ENCODE peak calls at places on chromosomes 2 and 18, in six cellular contexts. One of them, this sample, is unnamed.

GRCh38 chr2:158134055-158134454 is 32.4 kb downstream of the UPP2 start:
- DNase-seq in activated B cell treated with CpG ODN at 0.5 μM for 24 hours: no peak
- DNase-seq in stimulated activated naive CD8-positive, alpha-beta T cell treated with anti-CD3 and anti-CD28 coated beads, Interleukin-15, Interleukin-2, amounts not matched to agents 100 U/mL and 50 U/mL, for 24 hours: no peak
- DNase-seq in NCI-H2081: no peak
- DNase-seq in dorsolateral prefrontal cortex: no peak
- DNase-seq in HFF-Myc: no peak
- DNase-seq in this sample: no peak

GRCh38 chr2:3805120-3805519 is 101.7 kb downstream of the DCDC2C start:
- DNase-seq in dorsolateral prefrontal cortex: no peak
- DNase-seq in stimulated activated naive CD8-positive, alpha-beta T cell treated with anti-CD3 and anti-CD28 coated beads, Interleukin-15, Interleukin-2, amounts not matched to agents 100 U/mL and 50 U/mL, for 24 hours: no peak
- DNase-seq in HFF-Myc: no peak
- DNase-seq in NCI-H2081: no peak
- DNase-seq in activated B cell treated with CpG ODN at 0.5 μM for 24 hours: no peak
- DNase-seq in this sample: peak

GRCh38 chr2:169361706-169362345 is 508 bp downstream of the LRP2 start:
- DNase-seq in dorsolateral prefrontal cortex: peak
- DNase-seq in stimulated activated naive CD8-positive, alpha-beta T cell treated with anti-CD3 and anti-CD28 coated beads, Interleukin-15, Interleukin-2, amounts not matched to agents 100 U/mL and 50 U/mL, for 24 hours: peak
- DNase-seq in HFF-Myc: no peak
- DNase-seq in NCI-H2081: no peak
- DNase-seq in activated B cell treated with CpG ODN at 0.5 μM for 24 hours: peak
- DNase-seq in this sample: peak

GRCh38 chr2:88350641-88351601 is 101.6 kb downstream of the FOXI3 start:
- DNase-seq in activated B cell treated with CpG ODN at 0.5 μM for 24 hours: peak
- DNase-seq in dorsolateral prefrontal cortex: peak
- DNase-seq in stimulated activated naive CD8-positive, alpha-beta T cell treated with anti-CD3 and anti-CD28 coated beads, Interleukin-15, Interleukin-2, amounts not matched to agents 100 U/mL and 50 U/mL, for 24 hours: peak
- DNase-seq in HFF-Myc: peak
- DNase-seq in NCI-H2081: peak
- DNase-seq in this sample: peak

GRCh38 chr2:66362651-66363050 is 72.3 kb upstream of the MEIS1 start:
- DNase-seq in NCI-H2081: no peak
- DNase-seq in HFF-Myc: no peak
- DNase-seq in activated B cell treated with CpG ODN at 0.5 μM for 24 hours: no peak
- DNase-seq in dorsolateral prefrontal cortex: no peak
- DNase-seq in stimulated activated naive CD8-positive, alpha-beta T cell treated with anti-CD3 and anti-CD28 coated beads, Interleukin-15, Interleukin-2, amounts not matched to agents 100 U/mL and 50 U/mL, for 24 hours: no peak
- DNase-seq in this sample: no peak

GRCh38 chr2:176852667-176853066 is 359.9 kb upstream of the HNRNPA3 start:
- DNase-seq in HFF-Myc: no peak
- DNase-seq in activated B cell treated with CpG ODN at 0.5 μM for 24 hours: no peak
- DNase-seq in dorsolateral prefrontal cortex: no peak
- DNase-seq in NCI-H2081: peak
- DNase-seq in stimulated activated naive CD8-positive, alpha-beta T cell treated with anti-CD3 and anti-CD28 coated beads, Interleukin-15, Interleukin-2, amounts not matched to agents 100 U/mL and 50 U/mL, for 24 hours: peak
- DNase-seq in this sample: no peak

GRCh38 chr2:189657867-189658266 is 3.4 kb upstream of the ASNSD1 start:
- DNase-seq in NCI-H2081: no peak
- DNase-seq in stimulated activated naive CD8-positive, alpha-beta T cell treated with anti-CD3 and anti-CD28 coated beads, Interleukin-15, Interleukin-2, amounts not matched to agents 100 U/mL and 50 U/mL, for 24 hours: peak
- DNase-seq in dorsolateral prefrontal cortex: no peak
- DNase-seq in HFF-Myc: no peak
- DNase-seq in activated B cell treated with CpG ODN at 0.5 μM for 24 hours: no peak
- DNase-seq in this sample: no peak

GRCh38 chr2:105391058-105391627 is 7.7 kb downstream of the FHL2 start:
- DNase-seq in NCI-H2081: no peak
- DNase-seq in stimulated activated naive CD8-positive, alpha-beta T cell treated with anti-CD3 and anti-CD28 coated beads, Interleukin-15, Interleukin-2, amounts not matched to agents 100 U/mL and 50 U/mL, for 24 hours: no peak
- DNase-seq in activated B cell treated with CpG ODN at 0.5 μM for 24 hours: no peak
- DNase-seq in HFF-Myc: no peak
- DNase-seq in dorsolateral prefrontal cortex: no peak
- DNase-seq in this sample: no peak

GRCh38 chr2:97656905-97657587 is 6.8 kb downstream of the ACTR1B start:
- DNase-seq in NCI-H2081: no peak
- DNase-seq in HFF-Myc: no peak
- DNase-seq in dorsolateral prefrontal cortex: no peak
- DNase-seq in activated B cell treated with CpG ODN at 0.5 μM for 24 hours: no peak
- DNase-seq in stimulated activated naive CD8-positive, alpha-beta T cell treated with anti-CD3 and anti-CD28 coated beads, Interleukin-15, Interleukin-2, amounts not matched to agents 100 U/mL and 50 U/mL, for 24 hours: no peak
- DNase-seq in this sample: no peak

GRCh38 chr18:67467188-67467587 is 49.3 kb downstream of the DSEL start:
- DNase-seq in NCI-H2081: peak
- DNase-seq in dorsolateral prefrontal cortex: no peak
- DNase-seq in activated B cell treated with CpG ODN at 0.5 μM for 24 hours: no peak
- DNase-seq in stimulated activated naive CD8-positive, alpha-beta T cell treated with anti-CD3 and anti-CD28 coated beads, Interleukin-15, Interleukin-2, amounts not matched to agents 100 U/mL and 50 U/mL, for 24 hours: no peak
- DNase-seq in HFF-Myc: no peak
- DNase-seq in this sample: no peak

GRCh38 chr2:28753043-28753683 is 1.5 kb downstream of the PPP1CB start:
- DNase-seq in activated B cell treated with CpG ODN at 0.5 μM for 24 hours: no peak
- DNase-seq in stimulated activated naive CD8-positive, alpha-beta T cell treated with anti-CD3 and anti-CD28 coated beads, Interleukin-15, Interleukin-2, amounts not matched to agents 100 U/mL and 50 U/mL, for 24 hours: peak
- DNase-seq in dorsolateral prefrontal cortex: peak
- DNase-seq in NCI-H2081: peak
- DNase-seq in HFF-Myc: peak
- DNase-seq in this sample: peak

GRCh38 chr2:159106105-159106504 is 137.7 kb downstream of the TANC1 start:
- DNase-seq in dorsolateral prefrontal cortex: no peak
- DNase-seq in HFF-Myc: no peak
- DNase-seq in activated B cell treated with CpG ODN at 0.5 μM for 24 hours: no peak
- DNase-seq in stimulated activated naive CD8-positive, alpha-beta T cell treated with anti-CD3 and anti-CD28 coated beads, Interleukin-15, Interleukin-2, amounts not matched to agents 100 U/mL and 50 U/mL, for 24 hours: no peak
- DNase-seq in NCI-H2081: no peak
- DNase-seq in this sample: no peak

GRCh38 chr2:42829556-42830510 is 37.5 kb upstream of the HAAO start:
- DNase-seq in stimulated activated naive CD8-positive, alpha-beta T cell treated with anti-CD3 and anti-CD28 coated beads, Interleukin-15, Interleukin-2, amounts not matched to agents 100 U/mL and 50 U/mL, for 24 hours: no peak
- DNase-seq in dorsolateral prefrontal cortex: no peak
- DNase-seq in NCI-H2081: no peak
- DNase-seq in HFF-Myc: no peak
- DNase-seq in activated B cell treated with CpG ODN at 0.5 μM for 24 hours: no peak
- DNase-seq in this sample: peak

GRCh38 chr2:66264354-66264753 is 170.6 kb upstream of the MEIS1 start:
- DNase-seq in NCI-H2081: no peak
- DNase-seq in activated B cell treated with CpG ODN at 0.5 μM for 24 hours: no peak
- DNase-seq in stimulated activated naive CD8-positive, alpha-beta T cell treated with anti-CD3 and anti-CD28 coated beads, Interleukin-15, Interleukin-2, amounts not matched to agents 100 U/mL and 50 U/mL, for 24 hours: no peak
- DNase-seq in HFF-Myc: no peak
- DNase-seq in dorsolateral prefrontal cortex: no peak
- DNase-seq in this sample: no peak

GRCh38 chr2:101473911-101474751 is 781 bp downstream of the RFX8 start:
- DNase-seq in NCI-H2081: no peak
- DNase-seq in stimulated activated naive CD8-positive, alpha-beta T cell treated with anti-CD3 and anti-CD28 coated beads, Interleukin-15, Interleukin-2, amounts not matched to agents 100 U/mL and 50 U/mL, for 24 hours: peak
- DNase-seq in dorsolateral prefrontal cortex: peak
- DNase-seq in HFF-Myc: no peak
- DNase-seq in activated B cell treated with CpG ODN at 0.5 μM for 24 hours: peak
- DNase-seq in this sample: no peak

GRCh38 chr2:216774620-216775019 is 79.3 kb upstream of the IGFBP5 start:
- DNase-seq in dorsolateral prefrontal cortex: no peak
- DNase-seq in NCI-H2081: no peak
- DNase-seq in HFF-Myc: no peak
- DNase-seq in activated B cell treated with CpG ODN at 0.5 μM for 24 hours: no peak
- DNase-seq in stimulated activated naive CD8-positive, alpha-beta T cell treated with anti-CD3 and anti-CD28 coated beads, Interleukin-15, Interleukin-2, amounts not matched to agents 100 U/mL and 50 U/mL, for 24 hours: no peak
- DNase-seq in this sample: no peak

GRCh38 chr2:101387151-101387807 is at the start of gene CREG2:
- DNase-seq in NCI-H2081: peak
- DNase-seq in stimulated activated naive CD8-positive, alpha-beta T cell treated with anti-CD3 and anti-CD28 coated beads, Interleukin-15, Interleukin-2, amounts not matched to agents 100 U/mL and 50 U/mL, for 24 hours: peak
- DNase-seq in HFF-Myc: no peak
- DNase-seq in activated B cell treated with CpG ODN at 0.5 μM for 24 hours: peak
- DNase-seq in dorsolateral prefrontal cortex: peak
- DNase-seq in this sample: peak

GRCh38 chr2:134235771-134236170 is 18.1 kb upstream of the MGAT5 start:
- DNase-seq in dorsolateral prefrontal cortex: no peak
- DNase-seq in HFF-Myc: no peak
- DNase-seq in NCI-H2081: no peak
- DNase-seq in stimulated activated naive CD8-positive, alpha-beta T cell treated with anti-CD3 and anti-CD28 coated beads, Interleukin-15, Interleukin-2, amounts not matched to agents 100 U/mL and 50 U/mL, for 24 hours: no peak
- DNase-seq in activated B cell treated with CpG ODN at 0.5 μM for 24 hours: no peak
- DNase-seq in this sample: no peak

GRCh38 chr2:102358496-102358895 is 2.9 kb downstream of the IL18R1 start:
- DNase-seq in HFF-Myc: no peak
- DNase-seq in stimulated activated naive CD8-positive, alpha-beta T cell treated with anti-CD3 and anti-CD28 coated beads, Interleukin-15, Interleukin-2, amounts not matched to agents 100 U/mL and 50 U/mL, for 24 hours: no peak
- DNase-seq in activated B cell treated with CpG ODN at 0.5 μM for 24 hours: no peak
- DNase-seq in NCI-H2081: no peak
- DNase-seq in dorsolateral prefrontal cortex: no peak
- DNase-seq in this sample: no peak

GRCh38 chr18:77119851-77120491 is 12.6 kb downstream of the MBP start:
- DNase-seq in NCI-H2081: no peak
- DNase-seq in dorsolateral prefrontal cortex: no peak
- DNase-seq in HFF-Myc: no peak
- DNase-seq in stimulated activated naive CD8-positive, alpha-beta T cell treated with anti-CD3 and anti-CD28 coated beads, Interleukin-15, Interleukin-2, amounts not matched to agents 100 U/mL and 50 U/mL, for 24 hours: no peak
- DNase-seq in activated B cell treated with CpG ODN at 0.5 μM for 24 hours: no peak
- DNase-seq in this sample: peak

GRCh38 chr2:241941691-241942301 is 72.3 kb downstream of the RTP5 start:
- DNase-seq in activated B cell treated with CpG ODN at 0.5 μM for 24 hours: no peak
- DNase-seq in stimulated activated naive CD8-positive, alpha-beta T cell treated with anti-CD3 and anti-CD28 coated beads, Interleukin-15, Interleukin-2, amounts not matched to agents 100 U/mL and 50 U/mL, for 24 hours: no peak
- DNase-seq in HFF-Myc: no peak
- DNase-seq in NCI-H2081: no peak
- DNase-seq in dorsolateral prefrontal cortex: no peak
- DNase-seq in this sample: peak

GRCh38 chr2:16525265-16525887 is 140.3 kb downstream of the CYRIA start:
- DNase-seq in activated B cell treated with CpG ODN at 0.5 μM for 24 hours: no peak
- DNase-seq in HFF-Myc: no peak
- DNase-seq in dorsolateral prefrontal cortex: no peak
- DNase-seq in stimulated activated naive CD8-positive, alpha-beta T cell treated with anti-CD3 and anti-CD28 coated beads, Interleukin-15, Interleukin-2, amounts not matched to agents 100 U/mL and 50 U/mL, for 24 hours: peak
- DNase-seq in NCI-H2081: no peak
- DNase-seq in this sample: no peak

GRCh38 chr2:226756131-226756530 is 43.5 kb downstream of the IRS1 start:
- DNase-seq in stimulated activated naive CD8-positive, alpha-beta T cell treated with anti-CD3 and anti-CD28 coated beads, Interleukin-15, Interleukin-2, amounts not matched to agents 100 U/mL and 50 U/mL, for 24 hours: no peak
- DNase-seq in HFF-Myc: no peak
- DNase-seq in dorsolateral prefrontal cortex: no peak
- DNase-seq in NCI-H2081: no peak
- DNase-seq in activated B cell treated with CpG ODN at 0.5 μM for 24 hours: no peak
- DNase-seq in this sample: no peak

GRCh38 chr2:25623361-25623760 is 50.0 kb downstream of the DTNB start:
- DNase-seq in activated B cell treated with CpG ODN at 0.5 μM for 24 hours: no peak
- DNase-seq in dorsolateral prefrontal cortex: no peak
- DNase-seq in NCI-H2081: no peak
- DNase-seq in stimulated activated naive CD8-positive, alpha-beta T cell treated with anti-CD3 and anti-CD28 coated beads, Interleukin-15, Interleukin-2, amounts not matched to agents 100 U/mL and 50 U/mL, for 24 hours: no peak
- DNase-seq in HFF-Myc: no peak
- DNase-seq in this sample: no peak

GRCh38 chr2:168311265-168311925 is 64.0 kb upstream of the STK39 start:
- DNase-seq in NCI-H2081: peak
- DNase-seq in HFF-Myc: no peak
- DNase-seq in dorsolateral prefrontal cortex: no peak
- DNase-seq in stimulated activated naive CD8-positive, alpha-beta T cell treated with anti-CD3 and anti-CD28 coated beads, Interleukin-15, Interleukin-2, amounts not matched to agents 100 U/mL and 50 U/mL, for 24 hours: no peak
- DNase-seq in activated B cell treated with CpG ODN at 0.5 μM for 24 hours: no peak
- DNase-seq in this sample: no peak

GRCh38 chr2:197028230-197028629 is 101.7 kb upstream of the PGAP1 start:
- DNase-seq in activated B cell treated with CpG ODN at 0.5 μM for 24 hours: no peak
- DNase-seq in HFF-Myc: peak
- DNase-seq in stimulated activated naive CD8-positive, alpha-beta T cell treated with anti-CD3 and anti-CD28 coated beads, Interleukin-15, Interleukin-2, amounts not matched to agents 100 U/mL and 50 U/mL, for 24 hours: no peak
- DNase-seq in dorsolateral prefrontal cortex: no peak
- DNase-seq in NCI-H2081: no peak
- DNase-seq in this sample: no peak

GRCh38 chr2:9780368-9781130 is 62.7 kb upstream of the TAF1B start:
- DNase-seq in dorsolateral prefrontal cortex: no peak
- DNase-seq in stimulated activated naive CD8-positive, alpha-beta T cell treated with anti-CD3 and anti-CD28 coated beads, Interleukin-15, Interleukin-2, amounts not matched to agents 100 U/mL and 50 U/mL, for 24 hours: peak
- DNase-seq in NCI-H2081: no peak
- DNase-seq in activated B cell treated with CpG ODN at 0.5 μM for 24 hours: no peak
- DNase-seq in HFF-Myc: no peak
- DNase-seq in this sample: no peak

GRCh38 chr2:10412380-10412779 is 35.7 kb downstream of the ODC1 start:
- DNase-seq in stimulated activated naive CD8-positive, alpha-beta T cell treated with anti-CD3 and anti-CD28 coated beads, Interleukin-15, Interleukin-2, amounts not matched to agents 100 U/mL and 50 U/mL, for 24 hours: peak
- DNase-seq in dorsolateral prefrontal cortex: no peak
- DNase-seq in NCI-H2081: peak
- DNase-seq in activated B cell treated with CpG ODN at 0.5 μM for 24 hours: no peak
- DNase-seq in HFF-Myc: no peak
- DNase-seq in this sample: no peak

GRCh38 chr2:6694555-6694954 is 171.2 kb downstream of the CMPK2 start:
- DNase-seq in NCI-H2081: peak
- DNase-seq in stimulated activated naive CD8-positive, alpha-beta T cell treated with anti-CD3 and anti-CD28 coated beads, Interleukin-15, Interleukin-2, amounts not matched to agents 100 U/mL and 50 U/mL, for 24 hours: no peak
- DNase-seq in dorsolateral prefrontal cortex: no peak
- DNase-seq in HFF-Myc: no peak
- DNase-seq in activated B cell treated with CpG ODN at 0.5 μM for 24 hours: no peak
- DNase-seq in this sample: no peak

GRCh38 chr18:67515987-67516431 is 511 bp downstream of the DSEL start:
- DNase-seq in stimulated activated naive CD8-positive, alpha-beta T cell treated with anti-CD3 and anti-CD28 coated beads, Interleukin-15, Interleukin-2, amounts not matched to agents 100 U/mL and 50 U/mL, for 24 hours: peak
- DNase-seq in HFF-Myc: no peak
- DNase-seq in NCI-H2081: peak
- DNase-seq in activated B cell treated with CpG ODN at 0.5 μM for 24 hours: peak
- DNase-seq in dorsolateral prefrontal cortex: peak
- DNase-seq in this sample: peak

GRCh38 chr2:23697676-23698075 is 229.2 kb downstream of the ATAD2B start:
- DNase-seq in NCI-H2081: no peak
- DNase-seq in activated B cell treated with CpG ODN at 0.5 μM for 24 hours: no peak
- DNase-seq in dorsolateral prefrontal cortex: no peak
- DNase-seq in HFF-Myc: no peak
- DNase-seq in stimulated activated naive CD8-positive, alpha-beta T cell treated with anti-CD3 and anti-CD28 coated beads, Interleukin-15, Interleukin-2, amounts not matched to agents 100 U/mL and 50 U/mL, for 24 hours: no peak
- DNase-seq in this sample: no peak

GRCh38 chr18:4004176-4004829 is 450.8 kb downstream of the DLGAP1 start:
- DNase-seq in NCI-H2081: no peak
- DNase-seq in dorsolateral prefrontal cortex: no peak
- DNase-seq in activated B cell treated with CpG ODN at 0.5 μM for 24 hours: no peak
- DNase-seq in stimulated activated naive CD8-positive, alpha-beta T cell treated with anti-CD3 and anti-CD28 coated beads, Interleukin-15, Interleukin-2, amounts not matched to agents 100 U/mL and 50 U/mL, for 24 hours: no peak
- DNase-seq in HFF-Myc: no peak
- DNase-seq in this sample: no peak

This sample was measured in left lobe of liver.